ENCODE peak calls at places on chromosomes 3 and 15, in five cellular contexts. H, P, D, G and R are unnamed samples.

GRCh38 chr15:72092011-72092410 is 25.9 kb downstream of the MYO9A start:
- DNase-seq in H (no peak), P (no peak), D (no peak), G (no peak), R (no peak)

GRCh38 chr15:96160269-96160668 is 170.2 kb upstream of the NR2F2 start:
- DNase-seq in H (no peak), P (no peak), D (no peak), G (no peak), R (no peak)

GRCh38 chr15:48355377-48355776 is 24.1 kb downstream of the DUT start:
- DNase-seq in H (peak), P (no peak), D (no peak), G (no peak), R (no peak)

GRCh38 chr3:195153121-195153520 is 117.8 kb downstream of the XXYLT1 start:
- DNase-seq in H (no peak), P (no peak), D (no peak), G (no peak), R (no peak)

GRCh38 chr3:13122101-13123055 is 49.1 kb upstream of the IQSEC1 start:
- DNase-seq in H (no peak), P (no peak), D (no peak), G (no peak), R (no peak)

GRCh38 chr15:101434032-101434920 is 55.2 kb downstream of the PCSK6 start:
- DNase-seq in H (peak), P (no peak), D (no peak), G (no peak), R (no peak)

GRCh38 chr15:64197425-64197824 is 34.6 kb upstream of the PPIB start:
- DNase-seq in H (no peak), P (no peak), D (no peak), G (no peak), R (no peak)

GRCh38 chr15:80948651-80949292 is 40.8 kb downstream of the MESD start:
- DNase-seq in H (no peak), P (no peak), D (no peak), G (no peak), R (no peak)

GRCh38 chr3:169940486-169941181 is 26.0 kb upstream of the SEC62 start:
- DNase-seq in H (no peak), P (no peak), D (no peak), G (peak), R (no peak)

GRCh38 chr15:63968700-63969099 is 77.6 kb downstream of the DAPK2 start:
- DNase-seq in H (no peak), P (no peak), D (no peak), G (no peak), R (no peak)

GRCh38 chr3:171741377-171741776 is 68.9 kb downstream of the PLD1 start:
- DNase-seq in H (no peak), P (no peak), D (no peak), G (no peak), R (no peak)

DNA sequence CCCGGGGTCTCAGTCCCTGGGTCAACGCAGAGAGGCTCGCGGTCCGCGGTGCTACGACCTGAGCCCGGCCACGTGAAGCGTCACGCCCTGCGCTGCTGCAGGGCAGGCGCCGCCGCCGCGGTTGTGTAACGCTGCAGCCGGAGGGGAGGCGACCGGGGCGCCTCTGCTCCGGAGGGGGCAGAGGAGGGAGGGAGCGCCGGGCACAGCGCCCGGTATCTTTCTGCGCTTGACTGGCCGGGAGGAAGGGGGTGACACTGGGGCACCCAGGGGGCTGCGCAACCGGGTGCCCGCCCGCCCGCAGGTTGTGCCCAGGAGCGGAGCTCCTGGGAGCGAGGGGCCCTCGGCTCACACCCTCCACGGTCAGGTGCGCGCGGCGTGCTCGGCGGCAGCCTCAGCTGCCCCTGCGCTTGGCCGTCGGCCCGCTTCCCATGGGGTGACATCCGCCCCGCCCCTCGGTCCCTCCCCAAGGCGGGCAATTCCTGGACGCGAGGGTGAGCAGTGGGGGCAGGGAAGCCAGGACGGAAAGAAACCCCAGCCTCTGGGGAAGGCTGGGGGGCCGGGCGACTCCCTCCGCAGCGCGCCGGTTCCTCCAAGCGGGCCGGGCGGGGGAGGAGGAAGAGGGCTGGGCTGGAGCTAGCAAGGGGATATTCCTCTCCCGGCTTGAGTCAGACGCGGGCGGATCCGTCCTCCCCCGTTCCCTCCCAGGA is 825 bp upstream of the BHLHE40 start:
- DNase-seq in H (peak), P (peak), D (peak), G (peak), R (peak)
- TF ChIP-seq POLR2A in H (peak), P (peak), D (peak), G (peak), R (peak)

GRCh38 chr3:100113728-100114412 is 431 bp downstream of the FILIP1L start:
- DNase-seq in H (no peak), P (no peak), D (no peak), G (no peak), R (no peak)
- TF ChIP-seq TAF1 in H (no peak), P (no peak), D (no peak), G (no peak), R (no peak)

DNA sequence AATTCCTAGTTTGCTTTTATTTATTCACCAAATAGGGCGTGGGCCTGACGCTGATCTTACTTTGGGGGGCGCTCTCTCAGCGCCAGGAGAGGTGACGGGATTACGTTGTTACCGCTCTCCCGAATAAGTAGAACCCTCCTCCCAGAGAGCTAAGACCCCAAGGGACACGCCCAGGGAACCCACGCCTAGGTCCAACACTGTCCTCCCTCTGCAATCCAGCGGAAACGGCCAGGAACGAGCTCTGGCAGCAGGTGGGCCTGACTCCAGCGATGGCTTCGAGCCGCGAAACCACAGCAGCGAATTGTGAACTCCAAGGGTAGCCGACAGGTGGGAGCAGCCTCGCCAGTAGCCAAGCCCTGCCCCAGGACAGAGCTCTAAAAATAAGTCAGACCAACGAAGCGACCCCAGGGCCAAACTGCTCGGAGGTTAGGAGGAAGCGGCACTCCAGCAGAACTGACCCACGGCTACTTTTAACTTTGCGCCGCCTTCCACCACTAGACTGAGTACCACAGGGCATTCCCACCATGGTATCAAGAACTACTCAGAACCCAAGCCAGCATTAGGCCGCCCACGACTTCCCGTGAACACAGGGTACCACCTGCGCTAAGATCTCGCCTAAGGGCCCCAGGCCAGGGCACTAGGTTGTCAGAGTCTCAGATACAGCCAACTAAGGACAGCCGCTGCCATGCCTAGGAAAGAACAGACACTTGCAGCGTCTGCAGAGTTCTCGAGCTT is 1.6 kb upstream of the SIN3A start:
- DNase-seq in H (peak), P (no peak), D (no peak), G (peak), R (no peak)
- TF ChIP-seq POLR2A in H (peak), P (peak), D (no peak), G (peak), R (no peak)

DNA sequence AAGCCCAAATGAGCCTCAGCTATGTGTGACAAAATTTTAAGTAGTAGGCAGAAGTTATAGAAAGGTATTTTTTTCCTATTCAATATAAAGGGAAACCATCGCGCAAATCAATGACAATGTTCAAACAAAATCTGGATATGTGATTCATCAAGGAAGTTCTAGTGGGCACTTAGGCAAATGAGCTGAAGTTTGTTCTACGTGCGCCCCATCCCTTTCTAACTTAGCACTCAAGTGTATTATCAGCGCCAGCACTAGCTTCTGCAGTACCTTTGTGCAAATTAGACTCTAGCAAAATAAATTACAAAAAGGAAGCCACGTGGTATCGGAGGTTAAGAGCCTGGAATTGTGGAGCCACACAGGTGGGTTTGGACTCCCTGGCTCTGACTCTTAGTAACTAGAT is 91.1 kb downstream of the TBL1XR1 start:
- DNase-seq in H (no peak), P (no peak), D (no peak), G (no peak), R (no peak)
- TF ChIP-seq TAF1 in H (no peak), P (no peak), D (no peak), G (no peak), R (no peak)

DNA sequence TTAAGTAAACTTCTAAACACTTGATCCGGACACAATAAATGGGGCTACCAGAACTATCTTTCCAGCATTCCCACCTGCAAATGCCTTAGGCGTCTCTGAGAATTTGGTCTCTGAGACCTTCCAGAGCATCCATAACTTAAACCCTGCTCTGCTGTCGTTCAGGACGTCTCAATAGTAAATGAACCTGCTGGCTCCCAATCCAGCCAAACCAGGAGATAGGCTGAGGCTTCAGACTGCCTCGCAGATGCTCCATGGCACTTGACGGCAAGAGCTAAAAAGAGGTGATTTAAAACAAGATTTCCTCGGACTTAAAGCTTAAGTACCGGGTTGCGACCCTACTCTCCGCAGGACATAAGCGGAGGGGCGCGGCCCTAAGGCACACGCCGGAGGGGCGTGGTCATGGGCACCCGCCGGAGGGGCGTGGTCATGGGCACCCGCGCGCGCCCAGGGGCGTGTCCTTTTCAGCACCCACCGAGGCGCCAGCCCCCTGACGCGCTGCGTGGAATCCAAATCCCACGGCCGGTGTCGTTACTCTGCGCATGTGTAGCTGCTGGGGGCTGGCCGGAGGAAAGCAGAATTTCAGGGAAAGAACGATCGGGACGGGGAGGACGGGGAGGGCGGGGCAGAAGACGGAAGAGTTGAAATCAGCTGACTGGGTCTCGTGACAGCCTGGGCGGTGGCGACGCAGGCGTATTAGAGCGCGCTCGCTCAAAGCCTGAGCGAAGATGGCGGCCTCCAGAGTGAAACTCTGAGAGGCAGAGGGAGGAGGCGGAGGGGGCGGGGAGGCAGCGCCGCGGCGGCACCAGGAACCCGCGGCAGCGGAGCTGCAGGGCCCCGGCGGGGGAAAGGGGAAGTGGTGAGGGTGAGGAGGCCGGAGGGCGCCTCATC is at the start of gene DNAJC13:
- DNase-seq in H (peak), P (peak), D (peak), G (peak), R (peak)
- TF ChIP-seq POLR2A in H (no peak), P (no peak), D (peak), G (peak), R (peak)